ENCODE peak calls at places on chromosomes 16 and 17, in four cellular contexts. G is central memory CD4-positive, alpha-beta T cell; C is effector CD4-positive, alpha-beta T cell; P is fibroblast of lung. D is an unnamed sample.
A peak's percentile ranks its signal among the peaks of the same experiment; 100 is the strongest.

GRCh38 chr16:20740901-20741491 is 622 bp downstream of the THUMPD1 start:
- DNase-seq in G (peak; percentile 88), C (peak; percentile 86), P (peak; percentile 79), D (peak; percentile 79)

GRCh38 chr16:27236635-27237228 is 31.8 kb downstream of the NSMCE1 start:
- DNase-seq in G (no peak), C (no peak), P (no peak), D (no peak)

GRCh38 chr17:17086585-17086984 is 44.3 kb downstream of the MPRIP start:
- DNase-seq in G (no peak), C (no peak), P (no peak), D (no peak)

GRCh38 chr16:28504707-28505404 is 1.8 kb downstream of the IL27 start:
- DNase-seq in G (no peak), C (no peak), P (no peak), D (no peak)

GRCh38 chr16:68275611-68276191 is 11.4 kb downstream of the SLC7A6 start:
- DNase-seq in G (peak; percentile 77), C (peak; percentile 49), P (no peak), D (peak; percentile 94)

GRCh38 chr16:29769507-29769906 is 8.5 kb upstream of the ZG16 start:
- DNase-seq in G (no peak), C (no peak), P (no peak), D (no peak)

GRCh38 chr16:29977063-29977462 is 3.4 kb downstream of the TAOK2 start:
- DNase-seq in G (no peak), C (no peak), P (no peak), D (no peak)

GRCh38 chr17:80827646-80828643 is 163.7 kb upstream of the CHMP6 start:
- DNase-seq in G (no peak), C (no peak), P (no peak), D (no peak)

GRCh38 chr17:60901806-60902205 is 224.2 kb downstream of the BCAS3 start:
- DNase-seq in G (no peak), C (no peak), P (peak; percentile 85), D (no peak)

D was measured in Jurkat, Clone E6-1.